ENCODE peak calls at places on chromosome 1, in eight cellular contexts. One of them, this sample, is unnamed.
A peak's percentile ranks its signal among the peaks of the same experiment; 100 is the strongest.

GRCh38 chr1:244302889-244303609 is 148.7 kb downstream of the ADSS2 start:
- DNase-seq in head of caudate nucleus: no peak
- DNase-seq in activated naive CD4-positive, alpha-beta T cell treated with anti-CD3 and anti-CD28 coated beads, Interleukin-2, amount 50 U/mL, for 72 hours: no peak
- DNase-seq in COR-L47: no peak
- DNase-seq in endothelial cell: no peak
- DNase-seq in iris pigment epithelial cell: no peak
- DNase-seq in K562: peak; percentile 87
- DNase-seq in GM06990: no peak
- DNase-seq in this sample: no peak

GRCh38 chr1:147579532-147580199 is 38.4 kb downstream of the BCL9 start:
- DNase-seq in head of caudate nucleus: no peak
- DNase-seq in endothelial cell: no peak
- DNase-seq in COR-L47: no peak
- DNase-seq in K562: no peak
- DNase-seq in activated naive CD4-positive, alpha-beta T cell treated with anti-CD3 and anti-CD28 coated beads, Interleukin-2, amount 50 U/mL, for 72 hours: no peak
- DNase-seq in iris pigment epithelial cell: peak; percentile 8
- DNase-seq in GM06990: no peak
- DNase-seq in this sample: no peak

GRCh38 chr1:23555949-23556640 is 3.2 kb downstream of the ID3 start:
- DNase-seq in K562: no peak
- DNase-seq in head of caudate nucleus: no peak
- DNase-seq in GM06990: no peak
- DNase-seq in activated naive CD4-positive, alpha-beta T cell treated with anti-CD3 and anti-CD28 coated beads, Interleukin-2, amount 50 U/mL, for 72 hours: no peak
- DNase-seq in endothelial cell: peak; percentile 29
- DNase-seq in iris pigment epithelial cell: peak; percentile 84
- DNase-seq in COR-L47: peak; percentile 48
- DNase-seq in this sample: no peak

GRCh38 chr1:186482661-186483255 is 21.8 kb upstream of the PDC start:
- DNase-seq in COR-L47: peak; percentile 16
- DNase-seq in endothelial cell: peak; percentile 80
- DNase-seq in K562: peak; percentile 56
- DNase-seq in GM06990: peak; percentile 12
- DNase-seq in head of caudate nucleus: peak; percentile 62
- DNase-seq in iris pigment epithelial cell: peak; percentile 68
- DNase-seq in activated naive CD4-positive, alpha-beta T cell treated with anti-CD3 and anti-CD28 coated beads, Interleukin-2, amount 50 U/mL, for 72 hours: no peak
- DNase-seq in this sample: peak; percentile 12

GRCh38 chr1:230977781-230978490 is 725 bp downstream of the TTC13 start:
- DNase-seq in head of caudate nucleus: peak; percentile 21
- DNase-seq in K562: peak; percentile 40
- DNase-seq in GM06990: peak; percentile 52
- DNase-seq in activated naive CD4-positive, alpha-beta T cell treated with anti-CD3 and anti-CD28 coated beads, Interleukin-2, amount 50 U/mL, for 72 hours: no peak
- DNase-seq in endothelial cell: peak; percentile 30
- DNase-seq in iris pigment epithelial cell: peak; percentile 14
- DNase-seq in COR-L47: peak; percentile 61
- DNase-seq in this sample: peak; percentile 30

GRCh38 chr1:151238467-151238739 is 16.1 kb upstream of the PSMD4 start:
- DNase-seq in activated naive CD4-positive, alpha-beta T cell treated with anti-CD3 and anti-CD28 coated beads, Interleukin-2, amount 50 U/mL, for 72 hours: no peak
- DNase-seq in endothelial cell: no peak
- DNase-seq in K562: no peak
- DNase-seq in iris pigment epithelial cell: peak; percentile 78
- DNase-seq in head of caudate nucleus: no peak
- DNase-seq in GM06990: no peak
- DNase-seq in COR-L47: no peak
- DNase-seq in this sample: no peak

GRCh38 chr1:58162952-58163550 is 383.5 kb downstream of the OMA1 start:
- DNase-seq in COR-L47: peak; percentile 48
- DNase-seq in head of caudate nucleus: peak; percentile 75
- DNase-seq in endothelial cell: peak; percentile 75
- DNase-seq in activated naive CD4-positive, alpha-beta T cell treated with anti-CD3 and anti-CD28 coated beads, Interleukin-2, amount 50 U/mL, for 72 hours: no peak
- DNase-seq in K562: peak; percentile 30
- DNase-seq in iris pigment epithelial cell: peak; percentile 56
- DNase-seq in GM06990: no peak
- DNase-seq in this sample: peak; percentile 47

GRCh38 chr1:206867716-206868115 is 2.3 kb downstream of the IL20 start:
- DNase-seq in iris pigment epithelial cell: no peak
- DNase-seq in activated naive CD4-positive, alpha-beta T cell treated with anti-CD3 and anti-CD28 coated beads, Interleukin-2, amount 50 U/mL, for 72 hours: no peak
- DNase-seq in COR-L47: no peak
- DNase-seq in head of caudate nucleus: no peak
- DNase-seq in GM06990: no peak
- DNase-seq in K562: no peak
- DNase-seq in endothelial cell: no peak
- DNase-seq in this sample: no peak

GRCh38 chr1:40692429-40692905 is 963 bp downstream of the NFYC start:
- DNase-seq in GM06990: no peak
- DNase-seq in COR-L47: no peak
- DNase-seq in head of caudate nucleus: no peak
- DNase-seq in iris pigment epithelial cell: peak; percentile 45
- DNase-seq in endothelial cell: no peak
- DNase-seq in activated naive CD4-positive, alpha-beta T cell treated with anti-CD3 and anti-CD28 coated beads, Interleukin-2, amount 50 U/mL, for 72 hours: no peak
- DNase-seq in K562: no peak
- DNase-seq in this sample: no peak

GRCh38 chr1:113946668-113947387 is 17.7 kb downstream of the HIPK1 start:
- DNase-seq in endothelial cell: no peak
- DNase-seq in iris pigment epithelial cell: peak; percentile 34
- DNase-seq in K562: peak; percentile 44
- DNase-seq in GM06990: no peak
- DNase-seq in activated naive CD4-positive, alpha-beta T cell treated with anti-CD3 and anti-CD28 coated beads, Interleukin-2, amount 50 U/mL, for 72 hours: no peak
- DNase-seq in COR-L47: no peak
- DNase-seq in head of caudate nucleus: no peak
- DNase-seq in this sample: no peak

GRCh38 chr1:53572061-53572801 is 113.0 kb downstream of the DMRTB1 start:
- DNase-seq in endothelial cell: no peak
- DNase-seq in iris pigment epithelial cell: peak; percentile 84
- DNase-seq in COR-L47: peak; percentile 69
- DNase-seq in GM06990: no peak
- DNase-seq in head of caudate nucleus: no peak
- DNase-seq in activated naive CD4-positive, alpha-beta T cell treated with anti-CD3 and anti-CD28 coated beads, Interleukin-2, amount 50 U/mL, for 72 hours: no peak
- DNase-seq in K562: no peak
- DNase-seq in this sample: peak; percentile 56

GRCh38 chr1:67393240-67393639 is 37.0 kb downstream of the SERBP1 start:
- DNase-seq in iris pigment epithelial cell: no peak
- DNase-seq in head of caudate nucleus: no peak
- DNase-seq in COR-L47: no peak
- DNase-seq in endothelial cell: no peak
- DNase-seq in GM06990: no peak
- DNase-seq in activated naive CD4-positive, alpha-beta T cell treated with anti-CD3 and anti-CD28 coated beads, Interleukin-2, amount 50 U/mL, for 72 hours: no peak
- DNase-seq in K562: no peak
- DNase-seq in this sample: no peak

GRCh38 chr1:176893625-176894352 is 270.7 kb downstream of the ASTN1 start:
- DNase-seq in iris pigment epithelial cell: no peak
- DNase-seq in activated naive CD4-positive, alpha-beta T cell treated with anti-CD3 and anti-CD28 coated beads, Interleukin-2, amount 50 U/mL, for 72 hours: no peak
- DNase-seq in COR-L47: no peak
- DNase-seq in K562: no peak
- DNase-seq in endothelial cell: no peak
- DNase-seq in head of caudate nucleus: no peak
- DNase-seq in GM06990: no peak
- DNase-seq in this sample: no peak

This sample was measured in cerebellum.